ENCODE peak calls at places on chromosomes 2 and 18, in seven cellular contexts. One of them, this sample, is unnamed.

GRCh38 chr2:216522892-216523502 is 24.4 kb downstream of the RPL37A start:
- DNase-seq in mesenchymal stem cell: no peak
- DNase-seq in mammary epithelial cell: no peak
- DNase-seq in SJSA1: no peak
- DNase-seq in MV-4-11: no peak
- DNase-seq in type B pancreatic cell: no peak
- DNase-seq in amniotic stem cell: no peak
- DNase-seq in this sample: no peak

GRCh38 chr2:214006601-214007000 is 404.3 kb upstream of the VWC2L start:
- DNase-seq in mesenchymal stem cell: no peak
- DNase-seq in mammary epithelial cell: peak
- DNase-seq in SJSA1: no peak
- DNase-seq in MV-4-11: no peak
- DNase-seq in type B pancreatic cell: no peak
- DNase-seq in amniotic stem cell: no peak
- DNase-seq in this sample: no peak

GRCh38 chr2:100068395-100068794 is 74.0 kb downstream of the AFF3 start:
- DNase-seq in mesenchymal stem cell: peak
- DNase-seq in mammary epithelial cell: no peak
- DNase-seq in SJSA1: no peak
- DNase-seq in MV-4-11: no peak
- DNase-seq in type B pancreatic cell: no peak
- DNase-seq in amniotic stem cell: no peak
- DNase-seq in this sample: no peak

GRCh38 chr2:149799296-149799695 is 211.7 kb upstream of the MMADHC start:
- DNase-seq in mesenchymal stem cell: peak
- DNase-seq in mammary epithelial cell: peak
- DNase-seq in SJSA1: no peak
- DNase-seq in MV-4-11: no peak
- DNase-seq in type B pancreatic cell: no peak
- DNase-seq in amniotic stem cell: no peak
- DNase-seq in this sample: no peak

GRCh38 chr2:23801396-23801795 is 125.5 kb downstream of the ATAD2B start:
- DNase-seq in mesenchymal stem cell: peak
- DNase-seq in mammary epithelial cell: peak
- DNase-seq in SJSA1: no peak
- DNase-seq in MV-4-11: peak
- DNase-seq in type B pancreatic cell: no peak
- DNase-seq in amniotic stem cell: no peak
- DNase-seq in this sample: no peak

GRCh38 chr2:48712151-48712550 is 43.4 kb downstream of the LHCGR start:
- DNase-seq in mesenchymal stem cell: no peak
- DNase-seq in mammary epithelial cell: no peak
- DNase-seq in SJSA1: no peak
- DNase-seq in MV-4-11: no peak
- DNase-seq in type B pancreatic cell: no peak
- DNase-seq in amniotic stem cell: no peak
- DNase-seq in this sample: no peak

GRCh38 chr2:240393831-240394410 is 41.5 kb upstream of the GPC1 start:
- DNase-seq in mesenchymal stem cell: peak
- DNase-seq in mammary epithelial cell: no peak
- DNase-seq in SJSA1: peak
- DNase-seq in MV-4-11: no peak
- DNase-seq in type B pancreatic cell: peak
- DNase-seq in amniotic stem cell: no peak
- DNase-seq in this sample: no peak

GRCh38 chr2:48339451-48339850 is 190.5 kb upstream of the STON1 start:
- DNase-seq in mesenchymal stem cell: no peak
- DNase-seq in mammary epithelial cell: peak
- DNase-seq in SJSA1: no peak
- DNase-seq in MV-4-11: no peak
- DNase-seq in type B pancreatic cell: no peak
- DNase-seq in amniotic stem cell: no peak
- DNase-seq in this sample: no peak

GRCh38 chr2:47360283-47360682 is 42.7 kb upstream of the MSH2 start:
- DNase-seq in mesenchymal stem cell: no peak
- DNase-seq in mammary epithelial cell: no peak
- DNase-seq in SJSA1: no peak
- DNase-seq in MV-4-11: no peak
- DNase-seq in type B pancreatic cell: no peak
- DNase-seq in amniotic stem cell: no peak
- DNase-seq in this sample: no peak

GRCh38 chr2:240876475-240877251 is 8.0 kb downstream of the AGXT start:
- DNase-seq in mesenchymal stem cell: no peak
- DNase-seq in mammary epithelial cell: no peak
- DNase-seq in SJSA1: no peak
- DNase-seq in MV-4-11: no peak
- DNase-seq in type B pancreatic cell: no peak
- DNase-seq in amniotic stem cell: no peak
- DNase-seq in this sample: no peak

GRCh38 chr2:135819211-135819610 is 17.8 kb downstream of the LCT start:
- DNase-seq in mesenchymal stem cell: no peak
- DNase-seq in mammary epithelial cell: no peak
- DNase-seq in SJSA1: peak
- DNase-seq in MV-4-11: peak
- DNase-seq in type B pancreatic cell: no peak
- DNase-seq in amniotic stem cell: no peak
- DNase-seq in this sample: peak

GRCh38 chr2:17719562-17720371 is 33.8 kb downstream of the SMC6 start:
- DNase-seq in mesenchymal stem cell: peak
- DNase-seq in mammary epithelial cell: peak
- DNase-seq in SJSA1: no peak
- DNase-seq in MV-4-11: no peak
- DNase-seq in type B pancreatic cell: no peak
- DNase-seq in amniotic stem cell: no peak
- DNase-seq in this sample: peak

GRCh38 chr18:45724591-45724990 is 610 bp downstream of the SLC14A1 start:
- DNase-seq in mesenchymal stem cell: no peak
- DNase-seq in mammary epithelial cell: no peak
- DNase-seq in SJSA1: no peak
- DNase-seq in MV-4-11: no peak
- DNase-seq in type B pancreatic cell: no peak
- DNase-seq in amniotic stem cell: no peak
- DNase-seq in this sample: no peak

GRCh38 chr2:67463810-67464209 is 66.7 kb downstream of the ETAA1 start:
- DNase-seq in mesenchymal stem cell: peak
- DNase-seq in mammary epithelial cell: peak
- DNase-seq in SJSA1: no peak
- DNase-seq in MV-4-11: no peak
- DNase-seq in type B pancreatic cell: no peak
- DNase-seq in amniotic stem cell: no peak
- DNase-seq in this sample: no peak

GRCh38 chr2:207772081-207772843 is 2.6 kb upstream of the FZD5 start:
- DNase-seq in mesenchymal stem cell: peak
- DNase-seq in mammary epithelial cell: no peak
- DNase-seq in SJSA1: no peak
- DNase-seq in MV-4-11: peak
- DNase-seq in type B pancreatic cell: no peak
- DNase-seq in amniotic stem cell: no peak
- DNase-seq in this sample: no peak

GRCh38 chr2:62054916-62055315 is 141.0 kb upstream of the B3GNT2 start:
- DNase-seq in mesenchymal stem cell: no peak
- DNase-seq in mammary epithelial cell: no peak
- DNase-seq in SJSA1: no peak
- DNase-seq in MV-4-11: peak
- DNase-seq in type B pancreatic cell: no peak
- DNase-seq in amniotic stem cell: no peak
- DNase-seq in this sample: peak

GRCh38 chr18:6751207-6751606 is 21.7 kb downstream of the ARHGAP28 start:
- DNase-seq in mesenchymal stem cell: no peak
- DNase-seq in mammary epithelial cell: no peak
- DNase-seq in SJSA1: no peak
- DNase-seq in MV-4-11: no peak
- DNase-seq in type B pancreatic cell: no peak
- DNase-seq in amniotic stem cell: no peak
- DNase-seq in this sample: no peak

GRCh38 chr18:80210312-80211083 is 36.8 kb downstream of the PARD6G start:
- DNase-seq in mesenchymal stem cell: peak
- DNase-seq in mammary epithelial cell: peak
- DNase-seq in SJSA1: no peak
- DNase-seq in MV-4-11: peak
- DNase-seq in type B pancreatic cell: no peak
- DNase-seq in amniotic stem cell: no peak
- DNase-seq in this sample: no peak

GRCh38 chr18:77067315-77068061 is 65.1 kb downstream of the MBP start:
- DNase-seq in mesenchymal stem cell: peak
- DNase-seq in mammary epithelial cell: peak
- DNase-seq in SJSA1: peak
- DNase-seq in MV-4-11: peak
- DNase-seq in type B pancreatic cell: no peak
- DNase-seq in amniotic stem cell: peak
- DNase-seq in this sample: peak

GRCh38 chr2:175282300-175282699 is 100.8 kb upstream of the ATP5MC3 start:
- DNase-seq in mesenchymal stem cell: peak
- DNase-seq in mammary epithelial cell: peak
- DNase-seq in SJSA1: no peak
- DNase-seq in MV-4-11: peak
- DNase-seq in type B pancreatic cell: no peak
- DNase-seq in amniotic stem cell: peak
- DNase-seq in this sample: peak

GRCh38 chr18:48333563-48333962 is 75.6 kb downstream of the ZBTB7C start:
- DNase-seq in mesenchymal stem cell: peak
- DNase-seq in mammary epithelial cell: no peak
- DNase-seq in SJSA1: no peak
- DNase-seq in MV-4-11: no peak
- DNase-seq in type B pancreatic cell: no peak
- DNase-seq in amniotic stem cell: no peak
- DNase-seq in this sample: no peak

GRCh38 chr2:37740330-37740729 is 68.9 kb upstream of the CDC42EP3 start:
- DNase-seq in mesenchymal stem cell: peak
- DNase-seq in mammary epithelial cell: no peak
- DNase-seq in SJSA1: no peak
- DNase-seq in MV-4-11: no peak
- DNase-seq in type B pancreatic cell: no peak
- DNase-seq in amniotic stem cell: no peak
- DNase-seq in this sample: no peak

GRCh38 chr2:11234309-11234708 is 79.0 kb downstream of the SLC66A3 start:
- DNase-seq in mesenchymal stem cell: peak
- DNase-seq in mammary epithelial cell: no peak
- DNase-seq in SJSA1: no peak
- DNase-seq in MV-4-11: peak
- DNase-seq in type B pancreatic cell: no peak
- DNase-seq in amniotic stem cell: no peak
- DNase-seq in this sample: no peak

GRCh38 chr2:151733781-151734672 is at the start of gene NEB:
- DNase-seq in mesenchymal stem cell: no peak
- DNase-seq in mammary epithelial cell: no peak
- DNase-seq in SJSA1: no peak
- DNase-seq in MV-4-11: no peak
- DNase-seq in type B pancreatic cell: no peak
- DNase-seq in amniotic stem cell: no peak
- DNase-seq in this sample: no peak

GRCh38 chr2:36480028-36480427 is 117.9 kb downstream of the FEZ2 start:
- DNase-seq in mesenchymal stem cell: no peak
- DNase-seq in mammary epithelial cell: no peak
- DNase-seq in SJSA1: no peak
- DNase-seq in MV-4-11: no peak
- DNase-seq in type B pancreatic cell: no peak
- DNase-seq in amniotic stem cell: no peak
- DNase-seq in this sample: no peak

GRCh38 chr2:238120463-238121298 is 17.8 kb upstream of the KLHL30 start:
- DNase-seq in mesenchymal stem cell: peak
- DNase-seq in mammary epithelial cell: no peak
- DNase-seq in SJSA1: no peak
- DNase-seq in MV-4-11: no peak
- DNase-seq in type B pancreatic cell: no peak
- DNase-seq in amniotic stem cell: no peak
- DNase-seq in this sample: no peak

GRCh38 chr2:128237911-128238697 is 80.6 kb downstream of the HS6ST1 start:
- DNase-seq in mesenchymal stem cell: no peak
- DNase-seq in mammary epithelial cell: no peak
- DNase-seq in SJSA1: peak
- DNase-seq in MV-4-11: no peak
- DNase-seq in type B pancreatic cell: no peak
- DNase-seq in amniotic stem cell: no peak
- DNase-seq in this sample: no peak

GRCh38 chr18:65786400-65786948 is 35.7 kb downstream of the CDH7 start:
- DNase-seq in mesenchymal stem cell: no peak
- DNase-seq in mammary epithelial cell: no peak
- DNase-seq in SJSA1: no peak
- DNase-seq in MV-4-11: no peak
- DNase-seq in type B pancreatic cell: no peak
- DNase-seq in amniotic stem cell: no peak
- DNase-seq in this sample: no peak

GRCh38 chr2:5479265-5479928 is 212.8 kb upstream of the SOX11 start:
- DNase-seq in mesenchymal stem cell: no peak
- DNase-seq in mammary epithelial cell: no peak
- DNase-seq in SJSA1: no peak
- DNase-seq in MV-4-11: no peak
- DNase-seq in type B pancreatic cell: no peak
- DNase-seq in amniotic stem cell: no peak
- DNase-seq in this sample: no peak

GRCh38 chr2:239306274-239307220 is 94.3 kb downstream of the HDAC4 start:
- DNase-seq in mesenchymal stem cell: no peak
- DNase-seq in mammary epithelial cell: no peak
- DNase-seq in SJSA1: no peak
- DNase-seq in MV-4-11: no peak
- DNase-seq in type B pancreatic cell: no peak
- DNase-seq in amniotic stem cell: no peak
- DNase-seq in this sample: no peak

GRCh38 chr2:43692428-43692994 is 16.3 kb upstream of the C1GALT1C1L start:
- DNase-seq in mesenchymal stem cell: no peak
- DNase-seq in mammary epithelial cell: no peak
- DNase-seq in SJSA1: no peak
- DNase-seq in MV-4-11: no peak
- DNase-seq in type B pancreatic cell: no peak
- DNase-seq in amniotic stem cell: no peak
- DNase-seq in this sample: no peak

GRCh38 chr2:234967201-234967873 is 15.5 kb downstream of the SH3BP4 start:
- DNase-seq in mesenchymal stem cell: no peak
- DNase-seq in mammary epithelial cell: no peak
- DNase-seq in SJSA1: no peak
- DNase-seq in MV-4-11: no peak
- DNase-seq in type B pancreatic cell: no peak
- DNase-seq in amniotic stem cell: no peak
- DNase-seq in this sample: no peak

GRCh38 chr2:86397989-86398388 is 43.2 kb upstream of the KDM3A start:
- DNase-seq in mesenchymal stem cell: no peak
- DNase-seq in mammary epithelial cell: no peak
- DNase-seq in SJSA1: no peak
- DNase-seq in MV-4-11: no peak
- DNase-seq in type B pancreatic cell: no peak
- DNase-seq in amniotic stem cell: no peak
- DNase-seq in this sample: no peak

GRCh38 chr2:221096651-221097567 is 475.2 kb downstream of the EPHA4 start:
- DNase-seq in mesenchymal stem cell: peak
- DNase-seq in mammary epithelial cell: peak
- DNase-seq in SJSA1: no peak
- DNase-seq in MV-4-11: no peak
- DNase-seq in type B pancreatic cell: no peak
- DNase-seq in amniotic stem cell: no peak
- DNase-seq in this sample: no peak

GRCh38 chr2:105038383-105039061 is 653 bp downstream of the MRPS9 start:
- DNase-seq in mesenchymal stem cell: peak
- DNase-seq in mammary epithelial cell: peak
- DNase-seq in SJSA1: no peak
- DNase-seq in MV-4-11: no peak
- DNase-seq in type B pancreatic cell: no peak
- DNase-seq in amniotic stem cell: no peak
- DNase-seq in this sample: peak

GRCh38 chr2:18001671-18002070 is 123.2 kb downstream of the KCNS3 start:
- DNase-seq in mesenchymal stem cell: no peak
- DNase-seq in mammary epithelial cell: no peak
- DNase-seq in SJSA1: no peak
- DNase-seq in MV-4-11: no peak
- DNase-seq in type B pancreatic cell: no peak
- DNase-seq in amniotic stem cell: no peak
- DNase-seq in this sample: no peak

GRCh38 chr2:100601661-100602060 is 38.9 kb downstream of the PDCL3 start:
- DNase-seq in mesenchymal stem cell: no peak
- DNase-seq in mammary epithelial cell: no peak
- DNase-seq in SJSA1: no peak
- DNase-seq in MV-4-11: no peak
- DNase-seq in type B pancreatic cell: no peak
- DNase-seq in amniotic stem cell: no peak
- DNase-seq in this sample: no peak